ENCODE peak calls at places on chromosomes 1 and 21, in ten cellular contexts. G is A549, I is right lobe of liver, T is PC-9, S is heart right ventricle, D is foreskin fibroblast, X is AG10803, R is epithelial cell of esophagus, L is fibroblast of lung, P is kidney. F is an unnamed sample.

GRCh38 chr21:34870246-34870645 is 178.9 kb downstream of the RUNX1 start:
- DNase-seq in I (no peak), X (no peak), L (no peak), D (no peak), T (no peak), P (no peak), R (no peak), S (no peak), G (no peak), F (no peak)

GRCh38 chr1:182762536-182762935 is 27.0 kb upstream of the NPL start:
- DNase-seq in T (no peak), P (no peak), I (no peak), S (no peak), X (no peak), L (no peak), R (no peak), D (no peak), G (no peak), F (no peak)

GRCh38 chr1:22111620-22112019 is 31.3 kb downstream of the WNT4 start:
- DNase-seq in T (peak; percentile 19), D (peak; percentile 49), S (no peak), R (no peak), L (peak; percentile 70), I (no peak), G (no peak), P (no peak), X (peak; percentile 37), F (peak; percentile 71)

GRCh38 chr21:35521293-35521692 is 472.2 kb upstream of the RUNX1 start:
- DNase-seq in G (no peak), X (no peak), S (no peak), D (no peak), T (no peak), P (no peak), R (no peak), L (no peak), I (no peak), F (no peak)

GRCh38 chr1:26923711-26924110 is 2.2 kb downstream of the NUDC start:
- DNase-seq in R (peak; percentile 46), T (no peak), X (no peak), P (no peak), L (no peak), D (no peak), G (no peak), S (no peak), I (no peak), F (peak; percentile 19)

GRCh38 chr21:38310619-38311018 is 53.8 kb downstream of the KCNJ15 start:
- DNase-seq in X (peak; percentile 90), S (no peak), P (no peak), T (no peak), G (peak; percentile 42), I (no peak), L (peak; percentile 71), R (peak; percentile 83), D (peak; percentile 70), F (peak; percentile 95)

GRCh38 chr1:234408757-234409156 is 35.5 kb downstream of the COA6 start:
- DNase-seq in D (no peak), I (no peak), R (no peak), T (no peak), S (no peak), P (no peak), X (no peak), L (no peak), G (no peak), F (no peak)

GRCh38 chr1:188489336-188490112 is 1660.8 kb downstream of the PLA2G4A start:
- DNase-seq in P (no peak), S (no peak), G (peak; percentile 68), X (no peak), I (no peak), T (peak; percentile 59), D (peak; percentile 23), L (peak; percentile 30), R (peak; percentile 2), F (no peak)

GRCh38 chr1:88133991-88134390 is 550.1 kb upstream of the PKN2 start:
- DNase-seq in G (no peak), S (no peak), X (no peak), T (no peak), R (no peak), L (no peak), D (no peak), P (no peak), I (no peak), F (no peak)

GRCh38 chr1:203290261-203291089 is 14.8 kb upstream of the BTG2 start:
- DNase-seq in G (no peak), L (peak; percentile 81), D (no peak), T (peak; percentile 64), I (peak; percentile 85), R (peak; percentile 87), P (peak; percentile 98), S (peak; percentile 96), X (no peak), F (peak; percentile 56)
- H3K4me3 ChIP-seq in G (no peak overlapping the region), L (no peak overlapping the region), D (no peak overlapping the region), T (no peak overlapping the region), I (no peak overlapping the region), R (no peak overlapping the region), P (peak overlapping the region; percentile 34), S (peak overlapping the region; percentile 32), X (no peak overlapping the region), F (no peak overlapping the region)

DNA sequence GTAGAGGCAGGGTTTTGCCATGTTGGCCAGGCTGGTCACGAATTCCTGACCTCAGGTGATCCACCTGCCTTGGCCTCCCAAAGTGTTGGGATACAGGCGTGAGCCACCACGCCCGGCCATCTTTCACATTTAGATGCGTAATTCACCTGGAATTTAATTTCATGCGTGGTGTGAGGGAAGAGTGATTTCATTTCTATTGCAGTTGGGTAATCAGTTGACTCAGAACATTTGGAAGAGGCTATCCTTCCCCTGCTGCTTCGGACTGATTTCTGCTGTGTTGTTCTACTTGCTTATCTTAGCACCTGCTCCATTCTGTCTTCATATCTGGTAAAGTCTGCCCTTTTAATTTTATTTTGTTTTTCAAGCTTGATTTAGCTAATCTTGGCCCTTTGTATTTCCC is 19.1 kb downstream of the DIP2A start:
- DNase-seq in L (peak; percentile 56), R (peak; percentile 89), X (peak; percentile 30), S (no peak), I (no peak), D (no peak), P (no peak), G (no peak), T (peak; percentile 34), F (peak; percentile 79)
- H3K4me3 ChIP-seq in L (no peak overlapping the region), R (no peak overlapping the region), X (no peak overlapping the region), S (no peak overlapping the region), I (no peak overlapping the region), D (no peak overlapping the region), P (no peak overlapping the region), G (no peak overlapping the region), T (no peak overlapping the region), F (no peak overlapping the region)

GRCh38 chr1:64147759-64148158 is 55.7 kb upstream of the UBE2U start:
- DNase-seq in D (no peak), I (no peak), T (no peak), G (no peak), R (no peak), P (no peak), L (no peak), S (no peak), X (no peak), F (peak; percentile 56)

GRCh38 chr1:64150266-64150665 is 53.2 kb upstream of the UBE2U start:
- DNase-seq in L (no peak), R (no peak), I (no peak), X (no peak), D (no peak), P (no peak), G (no peak), T (no peak), S (no peak), F (no peak)

GRCh38 chr1:64155285-64155684 is 48.1 kb upstream of the UBE2U start:
- DNase-seq in I (no peak), L (no peak), R (no peak), D (no peak), T (no peak), P (no peak), S (no peak), G (no peak), X (no peak), F (no peak)

GRCh38 chr1:64150729-64151128 is 52.7 kb upstream of the UBE2U start:
- DNase-seq in D (no peak), S (no peak), G (no peak), L (no peak), T (no peak), R (no peak), X (no peak), I (no peak), P (no peak), F (no peak)
- H3K4me3 ChIP-seq in D (no peak overlapping the region), S (no peak overlapping the region), G (no peak overlapping the region), L (no peak overlapping the region), T (no peak overlapping the region), R (no peak overlapping the region), X (no peak overlapping the region), I (no peak overlapping the region), P (no peak overlapping the region), F (no peak overlapping the region)

DNA sequence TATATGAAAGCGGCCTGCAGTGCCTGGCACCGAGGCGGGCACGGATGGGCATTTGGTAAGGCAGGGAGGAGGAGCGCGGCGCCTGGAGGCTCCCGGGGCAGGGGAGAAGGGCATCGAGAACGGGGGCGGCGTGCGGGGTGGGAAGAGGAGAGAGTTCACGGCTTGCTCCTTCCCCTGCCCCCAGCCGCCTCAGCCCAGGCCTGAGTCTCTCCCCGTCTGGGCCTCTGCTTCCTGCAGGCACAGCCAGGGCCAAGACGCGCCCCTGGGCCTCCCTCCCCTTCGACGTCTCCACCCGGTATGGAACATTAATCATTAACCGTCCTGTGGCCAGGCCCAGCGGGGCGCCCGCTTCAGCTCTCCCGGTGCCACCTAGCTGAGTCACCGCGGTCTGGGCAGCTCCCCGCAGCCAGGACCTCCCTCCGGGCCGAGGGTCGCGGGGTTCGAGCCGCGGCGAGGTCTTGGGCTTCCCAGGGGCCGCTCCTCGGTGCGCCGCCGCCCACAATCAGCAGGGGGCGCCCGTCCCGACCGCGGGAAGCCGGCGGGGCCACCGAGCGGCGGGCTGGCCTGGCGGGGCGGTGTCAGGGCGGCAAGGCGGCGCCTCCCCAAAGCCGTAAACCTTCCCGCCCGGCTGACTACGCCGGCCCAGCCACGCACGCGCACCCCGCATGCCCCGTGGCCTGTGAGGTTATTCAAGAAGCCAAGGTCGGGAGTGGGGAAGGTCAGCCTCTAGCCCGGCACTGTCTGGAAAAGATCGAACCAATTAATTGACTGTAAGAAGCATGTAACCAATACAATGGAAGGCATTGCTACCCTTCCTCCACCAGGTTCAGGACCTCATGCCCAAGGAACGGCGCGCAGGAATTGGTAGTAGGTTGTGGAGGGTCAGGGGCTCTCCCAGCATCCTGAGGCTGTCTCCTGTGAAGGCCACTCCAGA is 23.4 kb upstream of the RD3 start:
- DNase-seq in S (peak; percentile 61), D (peak; percentile 62), P (peak; percentile 97), X (peak; percentile 68), I (peak; percentile 96), L (peak; percentile 80), R (peak; percentile 73), T (peak; percentile 99), G (peak; percentile 98), F (peak; percentile 53)
- H3K4me3 ChIP-seq in S (peak overlapping the region; percentile 33), D (peak overlapping the region; percentile 35), P (peak overlapping the region; percentile 25), X (peak overlapping the region; percentile 49), I (peak overlapping the region; percentile 7), L (no peak overlapping the region), R (peak overlapping the region; percentile 24), T (peak overlapping the region; percentile 51), G (peak overlapping the region; percentile 35), F (peak overlapping the region; percentile 34)

DNA sequence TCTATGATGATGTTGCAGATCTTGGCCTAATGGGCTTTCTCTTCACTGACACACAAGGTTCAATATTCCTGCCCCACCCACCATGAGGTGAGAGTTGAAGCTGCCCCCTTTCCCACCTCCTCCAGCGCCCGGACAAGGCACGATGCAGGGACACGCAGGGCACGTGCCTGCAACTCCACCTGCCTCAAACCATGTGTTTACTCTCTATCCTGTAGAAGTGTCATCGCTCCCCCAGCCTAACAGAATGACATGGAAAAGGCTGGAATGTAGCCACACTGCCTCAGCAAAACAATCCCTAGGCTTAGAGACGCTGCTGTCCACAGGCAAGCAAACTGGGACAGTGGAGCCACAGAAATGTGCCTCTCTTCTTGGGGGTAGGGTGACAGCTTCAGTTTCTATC is 92.9 kb upstream of the SOD1 start:
- DNase-seq in I (no peak), P (no peak), D (no peak), G (no peak), T (no peak), L (no peak), R (no peak), S (no peak), X (no peak), F (no peak)
- H3K4me3 ChIP-seq in I (no peak overlapping the region), P (no peak overlapping the region), D (no peak overlapping the region), G (no peak overlapping the region), T (no peak overlapping the region), L (no peak overlapping the region), R (no peak overlapping the region), S (no peak overlapping the region), X (no peak overlapping the region), F (no peak overlapping the region)